ENCODE peak calls at places on chromosomes 4 and X, in seven cellular contexts. One of them, this sample, is unnamed.

GRCh38 chr4:126937342-126937741 is 695.4 kb upstream of the INTU start:
- DNase-seq in CD4-positive, alpha-beta memory T cell: no peak
- DNase-seq in upper lobe of right lung: no peak
- DNase-seq in heart right ventricle: no peak
- DNase-seq in SJCRH30: no peak
- DNase-seq in psoas muscle: no peak
- DNase-seq in epithelial cell of prostate: no peak
- DNase-seq in this sample: no peak

GRCh38 chr4:8039290-8039689 is 99.6 kb upstream of the AFAP1 start:
- DNase-seq in heart right ventricle: no peak
- DNase-seq in psoas muscle: no peak
- DNase-seq in CD4-positive, alpha-beta memory T cell: no peak
- DNase-seq in upper lobe of right lung: no peak
- DNase-seq in epithelial cell of prostate: no peak
- DNase-seq in SJCRH30: peak; percentile 42
- DNase-seq in this sample: no peak

GRCh38 chrX:108261541-108262218 is 170.1 kb downstream of the ATG4A start:
- DNase-seq in upper lobe of right lung: no peak
- DNase-seq in heart right ventricle: no peak
- DNase-seq in psoas muscle: no peak
- DNase-seq in SJCRH30: no peak
- DNase-seq in CD4-positive, alpha-beta memory T cell: no peak
- DNase-seq in epithelial cell of prostate: peak; percentile 80
- DNase-seq in this sample: no peak

GRCh38 chrX:39848900-39849299 is 248.9 kb downstream of the BCOR start:
- DNase-seq in epithelial cell of prostate: no peak
- DNase-seq in CD4-positive, alpha-beta memory T cell: no peak
- DNase-seq in psoas muscle: no peak
- DNase-seq in heart right ventricle: no peak
- DNase-seq in SJCRH30: no peak
- DNase-seq in upper lobe of right lung: no peak
- DNase-seq in this sample: no peak

GRCh38 chr4:139297001-139297410 is 4.3 kb upstream of the NAA15 start:
- DNase-seq in psoas muscle: no peak
- DNase-seq in SJCRH30: no peak
- DNase-seq in epithelial cell of prostate: peak; percentile 81
- DNase-seq in CD4-positive, alpha-beta memory T cell: no peak
- DNase-seq in heart right ventricle: no peak
- DNase-seq in upper lobe of right lung: no peak
- DNase-seq in this sample: no peak

GRCh38 chrX:151912780-151913179 is at the start of gene MAGEA4:
- DNase-seq in epithelial cell of prostate: no peak
- DNase-seq in heart right ventricle: no peak
- DNase-seq in CD4-positive, alpha-beta memory T cell: no peak
- DNase-seq in psoas muscle: no peak
- DNase-seq in upper lobe of right lung: no peak
- DNase-seq in SJCRH30: no peak
- DNase-seq in this sample: no peak

GRCh38 chrX:147838465-147839131 is 73.1 kb upstream of the FMR1 start:
- DNase-seq in heart right ventricle: no peak
- DNase-seq in psoas muscle: no peak
- DNase-seq in epithelial cell of prostate: no peak
- DNase-seq in upper lobe of right lung: no peak
- DNase-seq in CD4-positive, alpha-beta memory T cell: peak; percentile 4
- DNase-seq in SJCRH30: no peak
- DNase-seq in this sample: no peak

GRCh38 chr4:55033296-55033695 is 92.1 kb downstream of the KDR start:
- DNase-seq in psoas muscle: no peak
- DNase-seq in SJCRH30: no peak
- DNase-seq in heart right ventricle: no peak
- DNase-seq in CD4-positive, alpha-beta memory T cell: no peak
- DNase-seq in epithelial cell of prostate: no peak
- DNase-seq in upper lobe of right lung: no peak
- DNase-seq in this sample: no peak

GRCh38 chr4:101211146-101211553 is 136.2 kb downstream of the PPP3CA start:
- DNase-seq in CD4-positive, alpha-beta memory T cell: no peak
- DNase-seq in upper lobe of right lung: no peak
- DNase-seq in psoas muscle: no peak
- DNase-seq in SJCRH30: no peak
- DNase-seq in epithelial cell of prostate: no peak
- DNase-seq in heart right ventricle: no peak
- DNase-seq in this sample: no peak

GRCh38 chrX:134396174-134396573 is 63.8 kb upstream of the HPRT1 start:
- DNase-seq in epithelial cell of prostate: no peak
- DNase-seq in upper lobe of right lung: no peak
- DNase-seq in SJCRH30: no peak
- DNase-seq in CD4-positive, alpha-beta memory T cell: peak; percentile 13
- DNase-seq in heart right ventricle: no peak
- DNase-seq in psoas muscle: no peak
- DNase-seq in this sample: no peak

DNA sequence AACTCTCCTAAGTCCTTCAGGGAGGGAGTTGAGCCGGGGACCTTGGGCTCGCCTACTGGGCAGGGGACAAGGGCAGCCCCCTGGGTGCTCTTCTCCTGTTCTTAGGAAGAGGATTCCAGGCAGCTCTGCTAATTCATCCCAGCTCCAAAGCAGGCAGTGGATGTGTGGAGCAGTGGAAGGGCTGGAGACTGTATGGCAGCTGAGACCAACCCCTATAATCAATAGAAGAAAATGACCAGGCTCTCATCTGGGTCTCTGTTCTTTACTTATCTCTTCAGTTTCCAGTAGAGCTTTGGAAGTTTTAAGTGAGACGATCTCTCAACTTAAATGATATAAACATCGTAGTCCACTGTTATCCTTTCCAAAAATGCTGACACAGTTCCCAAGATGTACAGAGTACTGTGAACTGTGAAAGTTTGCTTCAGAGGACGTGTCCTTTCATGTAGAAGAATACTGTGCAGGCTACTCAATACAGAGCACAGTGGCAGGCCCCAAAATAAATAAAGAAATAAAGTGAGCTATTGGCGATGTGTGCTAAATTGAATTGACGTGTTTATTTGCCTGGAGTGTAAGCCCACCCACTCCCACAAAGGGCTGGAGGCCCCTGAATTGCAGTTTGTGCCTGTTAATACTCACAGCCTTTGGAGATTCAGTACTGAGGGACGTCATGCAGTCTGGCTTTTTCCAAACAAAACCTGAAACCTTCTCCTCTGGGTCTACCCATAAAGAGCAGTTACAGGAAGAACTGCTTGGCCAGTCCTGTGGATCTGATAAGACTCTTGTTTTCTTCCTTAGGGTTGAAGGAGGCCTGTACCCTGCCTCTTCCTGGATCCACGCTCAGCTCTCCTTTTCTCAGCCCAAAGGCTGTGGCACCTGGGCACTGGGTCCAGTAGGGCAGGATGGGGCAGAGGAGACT is 66.2 kb downstream of the SOWAHB start:
- DNase-seq in SJCRH30: no peak
- DNase-seq in epithelial cell of prostate: no peak
- DNase-seq in upper lobe of right lung: no peak
- DNase-seq in psoas muscle: no peak
- DNase-seq in CD4-positive, alpha-beta memory T cell: no peak
- DNase-seq in heart right ventricle: no peak
- DNase-seq in this sample: no peak
- H3K27ac ChIP-seq in SJCRH30: peak overlapping the region; percentile 91
- H3K27ac ChIP-seq in epithelial cell of prostate: peak overlapping the region; percentile 63
- H3K27ac ChIP-seq in upper lobe of right lung: peak overlapping the region; percentile 75
- H3K27ac ChIP-seq in psoas muscle: peak overlapping the region; percentile 61
- H3K27ac ChIP-seq in CD4-positive, alpha-beta memory T cell: no peak overlapping the region
- H3K27ac ChIP-seq in heart right ventricle: peak overlapping the region; percentile 86
- H3K27ac ChIP-seq in this sample: no peak overlapping the region

GRCh38 chr4:74624351-74625151 is 169.8 kb downstream of the BTC start:
- DNase-seq in CD4-positive, alpha-beta memory T cell: no peak
- DNase-seq in psoas muscle: no peak
- DNase-seq in heart right ventricle: no peak
- DNase-seq in epithelial cell of prostate: peak; percentile 60
- DNase-seq in SJCRH30: peak; percentile 16
- DNase-seq in upper lobe of right lung: no peak
- DNase-seq in this sample: no peak

GRCh38 chr4:74619931-74620702 is 174.2 kb downstream of the BTC start:
- DNase-seq in upper lobe of right lung: no peak
- DNase-seq in heart right ventricle: no peak
- DNase-seq in SJCRH30: no peak
- DNase-seq in epithelial cell of prostate: no peak
- DNase-seq in CD4-positive, alpha-beta memory T cell: no peak
- DNase-seq in psoas muscle: no peak
- DNase-seq in this sample: no peak

GRCh38 chr4:74623041-74623440 is 171.3 kb downstream of the BTC start:
- DNase-seq in heart right ventricle: no peak
- DNase-seq in epithelial cell of prostate: no peak
- DNase-seq in CD4-positive, alpha-beta memory T cell: no peak
- DNase-seq in SJCRH30: peak; percentile 36
- DNase-seq in upper lobe of right lung: no peak
- DNase-seq in psoas muscle: no peak
- DNase-seq in this sample: no peak

GRCh38 chr4:74618659-74619058 is 173.7 kb downstream of the AREG start:
- DNase-seq in upper lobe of right lung: no peak
- DNase-seq in epithelial cell of prostate: no peak
- DNase-seq in SJCRH30: no peak
- DNase-seq in psoas muscle: no peak
- DNase-seq in heart right ventricle: no peak
- DNase-seq in CD4-positive, alpha-beta memory T cell: no peak
- DNase-seq in this sample: no peak

DNA sequence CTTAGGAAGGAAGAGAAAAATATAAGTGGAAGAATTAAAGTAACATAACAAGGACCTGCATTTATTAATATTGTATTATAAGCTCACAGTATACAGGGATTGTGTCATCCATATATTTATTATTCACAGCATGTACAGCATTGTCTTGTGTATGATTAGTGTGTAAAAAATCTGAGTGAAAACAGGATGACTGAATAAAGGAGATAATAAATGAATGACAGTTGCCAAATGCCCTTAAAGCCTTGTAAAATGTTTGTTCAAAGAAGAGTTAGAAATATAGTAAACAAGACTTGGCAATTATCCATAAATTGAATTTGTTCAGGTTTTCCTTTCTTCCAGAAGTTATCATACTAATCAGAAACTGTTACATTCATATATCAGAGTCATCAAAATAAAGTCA is 172.7 kb downstream of the BTC start:
- DNase-seq in epithelial cell of prostate: no peak
- DNase-seq in psoas muscle: no peak
- DNase-seq in CD4-positive, alpha-beta memory T cell: no peak
- DNase-seq in upper lobe of right lung: no peak
- DNase-seq in heart right ventricle: no peak
- DNase-seq in SJCRH30: no peak
- DNase-seq in this sample: no peak
- H3K27ac ChIP-seq in epithelial cell of prostate: peak overlapping the region; percentile 91
- H3K27ac ChIP-seq in psoas muscle: no peak overlapping the region
- H3K27ac ChIP-seq in CD4-positive, alpha-beta memory T cell: no peak overlapping the region
- H3K27ac ChIP-seq in upper lobe of right lung: no peak overlapping the region
- H3K27ac ChIP-seq in heart right ventricle: no peak overlapping the region
- H3K27ac ChIP-seq in SJCRH30: no peak overlapping the region
- H3K27ac ChIP-seq in this sample: no peak overlapping the region

GRCh38 chr4:89293299-89293698 is 14.3 kb downstream of the GPRIN3 start:
- DNase-seq in epithelial cell of prostate: no peak
- DNase-seq in psoas muscle: no peak
- DNase-seq in upper lobe of right lung: no peak
- DNase-seq in SJCRH30: no peak
- DNase-seq in heart right ventricle: no peak
- DNase-seq in CD4-positive, alpha-beta memory T cell: no peak
- DNase-seq in this sample: no peak

GRCh38 chr4:89289312-89289711 is 18.3 kb downstream of the GPRIN3 start:
- DNase-seq in CD4-positive, alpha-beta memory T cell: no peak
- DNase-seq in psoas muscle: no peak
- DNase-seq in epithelial cell of prostate: no peak
- DNase-seq in SJCRH30: no peak
- DNase-seq in heart right ventricle: no peak
- DNase-seq in upper lobe of right lung: no peak
- DNase-seq in this sample: no peak

GRCh38 chr4:89287945-89288344 is 19.7 kb downstream of the GPRIN3 start:
- DNase-seq in epithelial cell of prostate: no peak
- DNase-seq in psoas muscle: no peak
- DNase-seq in heart right ventricle: no peak
- DNase-seq in upper lobe of right lung: no peak
- DNase-seq in SJCRH30: no peak
- DNase-seq in CD4-positive, alpha-beta memory T cell: no peak
- DNase-seq in this sample: no peak

GRCh38 chr4:89288430-89288829 is 19.2 kb downstream of the GPRIN3 start:
- DNase-seq in epithelial cell of prostate: no peak
- DNase-seq in CD4-positive, alpha-beta memory T cell: no peak
- DNase-seq in upper lobe of right lung: no peak
- DNase-seq in heart right ventricle: no peak
- DNase-seq in psoas muscle: no peak
- DNase-seq in SJCRH30: no peak
- DNase-seq in this sample: no peak

GRCh38 chr4:89290727-89291126 is 16.9 kb downstream of the GPRIN3 start:
- DNase-seq in epithelial cell of prostate: no peak
- DNase-seq in heart right ventricle: no peak
- DNase-seq in upper lobe of right lung: no peak
- DNase-seq in SJCRH30: no peak
- DNase-seq in CD4-positive, alpha-beta memory T cell: no peak
- DNase-seq in psoas muscle: no peak
- DNase-seq in this sample: no peak
- H3K27ac ChIP-seq in epithelial cell of prostate: no peak overlapping the region
- H3K27ac ChIP-seq in heart right ventricle: peak overlapping the region; percentile 62
- H3K27ac ChIP-seq in upper lobe of right lung: no peak overlapping the region
- H3K27ac ChIP-seq in SJCRH30: no peak overlapping the region
- H3K27ac ChIP-seq in CD4-positive, alpha-beta memory T cell: peak overlapping the region; percentile 67
- H3K27ac ChIP-seq in psoas muscle: no peak overlapping the region
- H3K27ac ChIP-seq in this sample: peak overlapping the region; percentile 36

DNA sequence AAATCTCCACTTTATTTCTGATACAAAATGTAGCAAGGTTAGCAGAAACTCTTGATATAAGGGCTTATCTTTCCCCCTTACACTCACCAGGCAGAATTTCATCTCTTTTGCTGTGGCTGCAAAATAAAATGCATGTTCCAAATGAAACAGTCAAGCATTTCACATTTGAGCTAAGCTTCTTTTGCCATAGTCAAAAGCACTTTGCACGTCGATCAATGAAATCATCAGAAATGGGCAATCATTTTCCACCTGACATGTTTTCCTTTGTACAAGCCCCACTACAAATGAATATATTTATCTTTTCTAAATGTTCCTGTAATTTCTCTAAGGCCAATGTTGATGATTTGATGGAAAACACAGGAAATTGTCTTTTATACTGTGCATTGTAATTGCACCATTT is 178.4 kb downstream of the ANKRD50 start:
- DNase-seq in heart right ventricle: no peak
- DNase-seq in SJCRH30: no peak
- DNase-seq in epithelial cell of prostate: no peak
- DNase-seq in upper lobe of right lung: no peak
- DNase-seq in psoas muscle: no peak
- DNase-seq in CD4-positive, alpha-beta memory T cell: no peak
- DNase-seq in this sample: no peak
- H3K27ac ChIP-seq in heart right ventricle: no peak overlapping the region
- H3K27ac ChIP-seq in SJCRH30: no peak overlapping the region
- H3K27ac ChIP-seq in epithelial cell of prostate: no peak overlapping the region
- H3K27ac ChIP-seq in upper lobe of right lung: no peak overlapping the region
- H3K27ac ChIP-seq in psoas muscle: no peak overlapping the region
- H3K27ac ChIP-seq in CD4-positive, alpha-beta memory T cell: no peak overlapping the region
- H3K27ac ChIP-seq in this sample: no peak overlapping the region

This sample was measured in CD4-positive, alpha-beta T cell.